ENCODE peak calls at places on chromosomes 1 and 21, in five cellular contexts. B is NCI-H1417, G is breast epithelium, J is Caki2, T is iPS DF 6.9. K is an unnamed sample.

GRCh38 chr1:118206966-118207365 is 21.9 kb upstream of the SPAG17 start:
- DNase-seq in G (no peak), J (no peak), T (no peak), B (no peak), K (no peak)

GRCh38 chr1:162709132-162709860 is 77.0 kb downstream of the DDR2 start:
- DNase-seq in J (no peak), B (no peak), T (no peak), G (no peak), K (no peak)

GRCh38 chr1:154849645-154850131 is 20.4 kb downstream of the KCNN3 start:
- DNase-seq in J (no peak), G (no peak), B (no peak), T (no peak), K (no peak)

GRCh38 chr1:41122851-41123518 is 101.5 kb upstream of the SLFNL1 start:
- DNase-seq in T (no peak), G (no peak), J (peak; percentile 47), B (peak; percentile 18), K (no peak)

GRCh38 chr1:27615346-27616004 is 11.5 kb upstream of the AHDC1 start:
- DNase-seq in J (no peak), T (no peak), B (no peak), G (no peak), K (no peak)

GRCh38 chr1:228154021-228154684 is 4.4 kb downstream of the GJC2 start:
- DNase-seq in J (no peak), T (no peak), G (no peak), B (no peak), K (no peak)

GRCh38 chr1:100456880-100457279 is 81.1 kb upstream of the GPR88 start:
- DNase-seq in B (no peak), G (no peak), T (no peak), J (no peak), K (no peak)

GRCh38 chr1:20611652-20612051 is 21.6 kb upstream of the PINK1 start:
- DNase-seq in B (no peak), T (no peak), G (no peak), J (no peak), K (no peak)

GRCh38 chr21:25862596-25862995 is 127.8 kb downstream of the GABPA start:
- DNase-seq in T (no peak), G (no peak), J (peak; percentile 20), B (peak; percentile 25), K (no peak)

GRCh38 chr1:208242829-208243521 is 1.2 kb downstream of the PLXNA2 start:
- DNase-seq in B (peak; percentile 75), J (peak; percentile 40), G (no peak), T (no peak), K (no peak)

GRCh38 chr21:41916888-41917433 is 36.9 kb downstream of the C2CD2 start:
- DNase-seq in J (no peak), B (no peak), T (no peak), G (no peak), K (no peak)

GRCh38 chr1:46605242-46605641 is 1.2 kb upstream of the MKNK1 start:
- DNase-seq in G (no peak), J (no peak), B (no peak), T (no peak), K (no peak)

GRCh38 chr1:154598871-154599635 is 8.9 kb downstream of the ADAR start:
- DNase-seq in B (no peak), T (no peak), J (no peak), G (no peak), K (no peak)

GRCh38 chr1:36172983-36173382 is 17.0 kb downstream of the MAP7D1 start:
- DNase-seq in B (no peak), T (no peak), G (no peak), J (no peak), K (no peak)

GRCh38 chr1:117572546-117572945 is 33.3 kb upstream of the TENT5C start:
- DNase-seq in T (no peak), J (no peak), B (no peak), G (no peak), K (no peak)

GRCh38 chr1:86068126-86068805 is 88.3 kb downstream of the COL24A1 start:
- DNase-seq in B (no peak), J (no peak), G (no peak), T (no peak), K (no peak)

GRCh38 chr1:67146539-67146938 is 11.8 kb upstream of the C1orf141 start:
- DNase-seq in G (no peak), B (no peak), T (no peak), J (no peak), K (no peak)

GRCh38 chr1:85078903-85079302 is 30.6 kb upstream of the MCOLN3 start:
- DNase-seq in G (no peak), T (no peak), B (no peak), J (no peak), K (no peak)

GRCh38 chr1:239819075-239819474 is 272.6 kb upstream of the FMN2 start:
- DNase-seq in J (no peak), B (peak; percentile 3), T (no peak), G (no peak), K (no peak)

GRCh38 chr1:15962671-15963362 is 13.1 kb downstream of the ZBTB17 start:
- DNase-seq in T (no peak), J (no peak), B (no peak), G (peak; percentile 5), K (no peak)

GRCh38 chr1:55073187-55073916 is 34.0 kb downstream of the PCSK9 start:
- DNase-seq in G (no peak), J (no peak), T (no peak), B (no peak), K (no peak)

GRCh38 chr1:181104042-181104789 is 15.7 kb downstream of the IER5 start:
- DNase-seq in G (no peak), J (no peak), T (no peak), B (no peak), K (no peak)

GRCh38 chr1:191432817-191433216 is 725.4 kb upstream of the RGS18 start:
- DNase-seq in B (no peak), J (no peak), G (no peak), T (no peak), K (no peak)

GRCh38 chr1:4268262-4268889 is 368.3 kb upstream of the C1orf174 start:
- DNase-seq in J (no peak), G (no peak), T (no peak), B (no peak), K (no peak)

GRCh38 chr1:30757196-30757949 is at the start of gene LAPTM5:
- DNase-seq in J (no peak), T (no peak), G (no peak), B (no peak), K (no peak)

GRCh38 chr1:81548918-81549587 is 251.7 kb upstream of the ADGRL2 start:
- DNase-seq in J (no peak), T (no peak), G (no peak), B (no peak), K (no peak)

GRCh38 chr1:12384836-12385456 is 155.1 kb downstream of the VPS13D start:
- DNase-seq in B (no peak), J (no peak), G (no peak), T (no peak), K (no peak)

GRCh38 chr1:46188295-46189030 is 9.8 kb downstream of the POMGNT1 start:
- DNase-seq in J (no peak), T (no peak), B (no peak), G (no peak), K (no peak)

GRCh38 chr1:214568328-214568727 is 16.9 kb upstream of the PTPN14 start:
- DNase-seq in J (no peak), T (no peak), B (no peak), G (no peak), K (no peak)

K was measured in pancreas.